ENCODE peak calls at places on chromosomes 16 and 17, in eight cellular contexts. One of them, this sample, is unnamed.

GRCh38 chr17:78921437-78921971 is 3.7 kb downstream of the TIMP2 start:
- DNase-seq in SHP77: no peak
- DNase-seq in NCI-H460: no peak
- DNase-seq in lung microvascular endothelial cell: no peak
- DNase-seq in heart right ventricle: peak
- DNase-seq in nucleus accumbens: peak
- DNase-seq in NCI-H1436 treated with DMSO at 0.1 percent for 48 hours: no peak
- DNase-seq in body of pancreas: no peak
- DNase-seq in this sample: no peak

GRCh38 chr17:19935169-19935568 is 42.5 kb downstream of the AKAP10 start:
- DNase-seq in NCI-H1436 treated with DMSO at 0.1 percent for 48 hours: no peak
- DNase-seq in SHP77: no peak
- DNase-seq in heart right ventricle: no peak
- DNase-seq in lung microvascular endothelial cell: no peak
- DNase-seq in NCI-H460: no peak
- DNase-seq in nucleus accumbens: no peak
- DNase-seq in body of pancreas: no peak
- DNase-seq in this sample: no peak

GRCh38 chr16:53600076-53600475 is 97.1 kb upstream of the AKTIP start:
- DNase-seq in SHP77: no peak
- DNase-seq in NCI-H460: no peak
- DNase-seq in body of pancreas: no peak
- DNase-seq in NCI-H1436 treated with DMSO at 0.1 percent for 48 hours: no peak
- DNase-seq in heart right ventricle: no peak
- DNase-seq in nucleus accumbens: no peak
- DNase-seq in lung microvascular endothelial cell: no peak
- DNase-seq in this sample: no peak

GRCh38 chr17:80792373-80792781 is 199.3 kb upstream of the CHMP6 start:
- DNase-seq in NCI-H1436 treated with DMSO at 0.1 percent for 48 hours: no peak
- DNase-seq in SHP77: no peak
- DNase-seq in nucleus accumbens: no peak
- DNase-seq in NCI-H460: no peak
- DNase-seq in lung microvascular endothelial cell: no peak
- DNase-seq in body of pancreas: no peak
- DNase-seq in heart right ventricle: no peak
- DNase-seq in this sample: no peak

GRCh38 chr17:15480209-15480608 is 12.8 kb upstream of the CDRT4 start:
- DNase-seq in heart right ventricle: no peak
- DNase-seq in SHP77: no peak
- DNase-seq in NCI-H1436 treated with DMSO at 0.1 percent for 48 hours: no peak
- DNase-seq in lung microvascular endothelial cell: no peak
- DNase-seq in NCI-H460: no peak
- DNase-seq in nucleus accumbens: no peak
- DNase-seq in body of pancreas: no peak
- DNase-seq in this sample: no peak

GRCh38 chr16:80084614-80085013 is 456.2 kb upstream of the DYNLRB2 start:
- DNase-seq in nucleus accumbens: no peak
- DNase-seq in NCI-H460: peak
- DNase-seq in SHP77: peak
- DNase-seq in body of pancreas: peak
- DNase-seq in lung microvascular endothelial cell: peak
- DNase-seq in NCI-H1436 treated with DMSO at 0.1 percent for 48 hours: no peak
- DNase-seq in heart right ventricle: peak
- DNase-seq in this sample: peak

GRCh38 chr17:73748521-73748920 is 104.3 kb upstream of the SDK2 start:
- DNase-seq in SHP77: peak
- DNase-seq in body of pancreas: no peak
- DNase-seq in NCI-H460: no peak
- DNase-seq in lung microvascular endothelial cell: no peak
- DNase-seq in heart right ventricle: no peak
- DNase-seq in nucleus accumbens: no peak
- DNase-seq in NCI-H1436 treated with DMSO at 0.1 percent for 48 hours: peak
- DNase-seq in this sample: no peak

GRCh38 chr17:46115687-46116086 is 77.5 kb downstream of the KANSL1 start:
- DNase-seq in body of pancreas: no peak
- DNase-seq in nucleus accumbens: no peak
- DNase-seq in lung microvascular endothelial cell: no peak
- DNase-seq in NCI-H1436 treated with DMSO at 0.1 percent for 48 hours: no peak
- DNase-seq in NCI-H460: no peak
- DNase-seq in heart right ventricle: no peak
- DNase-seq in SHP77: no peak
- DNase-seq in this sample: no peak

GRCh38 chr17:61144876-61145564 is 254.6 kb upstream of the TBX2 start:
- DNase-seq in SHP77: no peak
- DNase-seq in body of pancreas: no peak
- DNase-seq in lung microvascular endothelial cell: no peak
- DNase-seq in nucleus accumbens: no peak
- DNase-seq in heart right ventricle: no peak
- DNase-seq in NCI-H460: no peak
- DNase-seq in NCI-H1436 treated with DMSO at 0.1 percent for 48 hours: no peak
- DNase-seq in this sample: no peak

GRCh38 chr17:34154916-34155730 is 100.0 kb upstream of the CCL2 start:
- DNase-seq in nucleus accumbens: peak
- DNase-seq in lung microvascular endothelial cell: no peak
- DNase-seq in body of pancreas: no peak
- DNase-seq in SHP77: no peak
- DNase-seq in NCI-H460: no peak
- DNase-seq in heart right ventricle: no peak
- DNase-seq in NCI-H1436 treated with DMSO at 0.1 percent for 48 hours: no peak
- DNase-seq in this sample: no peak

GRCh38 chr16:3020604-3021448 is 658 bp downstream of the TNFRSF12A start:
- DNase-seq in body of pancreas: peak
- DNase-seq in NCI-H460: peak
- DNase-seq in lung microvascular endothelial cell: peak
- DNase-seq in nucleus accumbens: no peak
- DNase-seq in SHP77: no peak
- DNase-seq in heart right ventricle: peak
- DNase-seq in NCI-H1436 treated with DMSO at 0.1 percent for 48 hours: no peak
- DNase-seq in this sample: peak

GRCh38 chr17:5868916-5869475 is 201.2 kb upstream of the WSCD1 start:
- DNase-seq in SHP77: no peak
- DNase-seq in heart right ventricle: no peak
- DNase-seq in lung microvascular endothelial cell: no peak
- DNase-seq in nucleus accumbens: no peak
- DNase-seq in body of pancreas: no peak
- DNase-seq in NCI-H460: no peak
- DNase-seq in NCI-H1436 treated with DMSO at 0.1 percent for 48 hours: no peak
- DNase-seq in this sample: no peak

GRCh38 chr17:78365561-78366108 is 5.8 kb upstream of the SOCS3 start:
- DNase-seq in NCI-H1436 treated with DMSO at 0.1 percent for 48 hours: no peak
- DNase-seq in SHP77: no peak
- DNase-seq in lung microvascular endothelial cell: no peak
- DNase-seq in NCI-H460: no peak
- DNase-seq in nucleus accumbens: no peak
- DNase-seq in body of pancreas: no peak
- DNase-seq in heart right ventricle: no peak
- DNase-seq in this sample: peak

GRCh38 chr17:29146369-29146972 is 33.7 kb downstream of the MYO18A start:
- DNase-seq in SHP77: no peak
- DNase-seq in body of pancreas: no peak
- DNase-seq in lung microvascular endothelial cell: no peak
- DNase-seq in NCI-H460: no peak
- DNase-seq in heart right ventricle: no peak
- DNase-seq in nucleus accumbens: no peak
- DNase-seq in NCI-H1436 treated with DMSO at 0.1 percent for 48 hours: no peak
- DNase-seq in this sample: no peak

GRCh38 chr16:64589836-64590235 is 532.0 kb downstream of the CDH11 start:
- DNase-seq in NCI-H1436 treated with DMSO at 0.1 percent for 48 hours: no peak
- DNase-seq in nucleus accumbens: no peak
- DNase-seq in body of pancreas: no peak
- DNase-seq in lung microvascular endothelial cell: no peak
- DNase-seq in heart right ventricle: no peak
- DNase-seq in NCI-H460: no peak
- DNase-seq in SHP77: no peak
- DNase-seq in this sample: no peak

GRCh38 chr16:4625617-4626159 is 1.1 kb downstream of the MGRN1 start:
- DNase-seq in heart right ventricle: no peak
- DNase-seq in body of pancreas: no peak
- DNase-seq in NCI-H1436 treated with DMSO at 0.1 percent for 48 hours: no peak
- DNase-seq in NCI-H460: no peak
- DNase-seq in lung microvascular endothelial cell: no peak
- DNase-seq in SHP77: no peak
- DNase-seq in nucleus accumbens: no peak
- DNase-seq in this sample: no peak

GRCh38 chr17:17931159-17931558 is 41.0 kb downstream of the TOM1L2 start:
- DNase-seq in lung microvascular endothelial cell: no peak
- DNase-seq in NCI-H1436 treated with DMSO at 0.1 percent for 48 hours: no peak
- DNase-seq in heart right ventricle: no peak
- DNase-seq in SHP77: no peak
- DNase-seq in nucleus accumbens: no peak
- DNase-seq in NCI-H460: no peak
- DNase-seq in body of pancreas: no peak
- DNase-seq in this sample: no peak

GRCh38 chr16:66888647-66889615 is 8.6 kb downstream of the PDP2 start:
- DNase-seq in SHP77: no peak
- DNase-seq in heart right ventricle: no peak
- DNase-seq in nucleus accumbens: no peak
- DNase-seq in lung microvascular endothelial cell: no peak
- DNase-seq in NCI-H460: no peak
- DNase-seq in NCI-H1436 treated with DMSO at 0.1 percent for 48 hours: no peak
- DNase-seq in body of pancreas: no peak
- DNase-seq in this sample: no peak

This sample was measured in HAP-1.